ENCODE peak calls at places on chromosomes 2 and 18, in five cellular contexts. Z, P, U, Y and B are unnamed samples.

GRCh38 chr2:25176138-25176537 is 7.8 kb upstream of the POMC start:
- DNase-seq in Z (no peak), P (no peak), U (no peak), Y (no peak), B (no peak)

GRCh38 chr2:100902833-100903405 is 83.0 kb downstream of the NPAS2 start:
- DNase-seq in Y (peak; percentile 81), P (no peak), Z (no peak), U (peak; percentile 97), B (peak; percentile 94)

GRCh38 chr2:150866431-150866830 is 379.0 kb upstream of the RND3 start:
- DNase-seq in U (peak; percentile 77), Z (peak; percentile 8), Y (no peak), P (no peak), B (no peak)

GRCh38 chr2:75954761-75955160 is 244.0 kb upstream of the GCFC2 start:
- DNase-seq in P (no peak), Y (no peak), Z (no peak), U (no peak), B (no peak)

GRCh38 chr2:75632091-75632704 is 14.4 kb upstream of the MRPL19 start:
- DNase-seq in U (no peak), Z (peak; percentile 23), P (no peak), Y (no peak), B (no peak)

GRCh38 chr2:118992740-118993391 is 50.9 kb downstream of the MARCO start:
- DNase-seq in Z (no peak), P (no peak), Y (no peak), U (no peak), B (no peak)

GRCh38 chr2:182767578-182767977 is 51.5 kb downstream of the DNAJC10 start:
- DNase-seq in Z (peak; percentile 47), P (no peak), Y (peak; percentile 47), U (peak; percentile 33), B (peak; percentile 4)

GRCh38 chr2:179569834-179570233 is 291.6 kb downstream of the ZNF385B start:
- DNase-seq in U (peak; percentile 69), Y (no peak), Z (no peak), P (no peak), B (no peak)

GRCh38 chr2:15866563-15867193 is 73.7 kb upstream of the MYCN start:
- DNase-seq in Z (no peak), Y (no peak), P (no peak), U (no peak), B (no peak)

GRCh38 chr18:33660696-33661310 is 82.8 kb downstream of the ASXL3 start:
- DNase-seq in P (no peak), Z (no peak), U (peak; percentile 16), Y (no peak), B (no peak)

GRCh38 chr18:79927597-79928562 is 23.6 kb downstream of the SLC66A2 start:
- DNase-seq in Z (no peak), P (no peak), Y (no peak), U (no peak), B (no peak)

GRCh38 chr2:23324281-23324680 is 60.7 kb upstream of the KLHL29 start:
- DNase-seq in U (no peak), P (no peak), Z (no peak), Y (no peak), B (no peak)

GRCh38 chr2:133605031-133605773 is 36.9 kb upstream of the NCKAP5 start:
- DNase-seq in U (peak; percentile 72), Y (no peak), Z (no peak), P (no peak), B (no peak)

GRCh38 chr2:58866040-58866439 is 624.9 kb upstream of the FANCL start:
- DNase-seq in Z (no peak), Y (no peak), P (peak; percentile 21), U (no peak), B (no peak)

GRCh38 chr18:37641573-37641972 is 76.0 kb upstream of the CELF4 start:
- DNase-seq in U (no peak), Y (no peak), P (no peak), Z (no peak), B (no peak)

GRCh38 chr2:66929632-66930385 is 467.3 kb upstream of the ETAA1 start:
- DNase-seq in P (no peak), U (peak; percentile 81), Y (no peak), Z (no peak), B (no peak)

GRCh38 chr2:37349376-37349775 is 4.9 kb downstream of the QPCT start:
- DNase-seq in P (no peak), Z (no peak), U (no peak), Y (peak; percentile 27), B (peak; percentile 29)

GRCh38 chr18:31039426-31039825 is 3.1 kb downstream of the DSC3 start:
- DNase-seq in Z (no peak), U (no peak), P (no peak), Y (no peak), B (no peak)

GRCh38 chr2:128154225-128154624 is 63.2 kb downstream of the UGGT1 start:
- DNase-seq in P (no peak), Y (no peak), Z (no peak), U (no peak), B (no peak)

GRCh38 chr2:113248997-113249770 is 29.5 kb downstream of the PAX8 start:
- DNase-seq in P (peak; percentile 23), U (peak; percentile 75), Z (peak; percentile 85), Y (peak; percentile 72), B (peak; percentile 67)

GRCh38 chr18:79483971-79484491 is 88.3 kb downstream of the NFATC1 start:
- DNase-seq in Y (no peak), Z (no peak), P (no peak), U (no peak), B (no peak)

GRCh38 chr2:113219889-113220641 is 46.3 kb downstream of the PSD4 start:
- DNase-seq in Z (peak; percentile 29), P (no peak), Y (peak; percentile 85), U (peak; percentile 45), B (peak; percentile 64)

GRCh38 chr2:101617188-101617587 is 80.3 kb upstream of the MAP4K4 start:
- DNase-seq in Y (peak; percentile 45), U (peak; percentile 89), P (no peak), Z (no peak), B (no peak)

GRCh38 chr2:241379481-241380480 is 23.7 kb downstream of the FARP2 start:
- DNase-seq in Z (no peak), P (no peak), U (peak; percentile 51), Y (no peak), B (no peak)

GRCh38 chr2:12504443-12504842 is 212.3 kb upstream of the TRIB2 start:
- DNase-seq in Z (peak; percentile 22), P (peak; percentile 55), Y (no peak), U (peak; percentile 57), B (no peak)

GRCh38 chr2:35035883-35036282 is 1319.7 kb upstream of the CRIM1 start:
- DNase-seq in U (no peak), Z (no peak), P (no peak), Y (no peak), B (peak; percentile 61)

GRCh38 chr18:79169958-79170555 is 100.9 kb downstream of the ATP9B start:
- DNase-seq in Z (no peak), P (no peak), Y (peak; percentile 10), U (peak; percentile 35), B (no peak)

GRCh38 chr2:16114836-16115235 is 174.5 kb downstream of the MYCN start:
- DNase-seq in P (no peak), Z (no peak), U (no peak), Y (peak; percentile 27), B (no peak)

GRCh38 chr2:230668939-230669303 is 43.7 kb upstream of the CAB39 start:
- DNase-seq in U (no peak), P (peak; percentile 65), Z (no peak), Y (no peak), B (no peak)

GRCh38 chr18:74498712-74499629 is 2.8 kb downstream of the CNDP2 start:
- DNase-seq in Y (no peak), U (no peak), Z (peak; percentile 78), P (peak; percentile 56), B (no peak)

GRCh38 chr2:97950329-97951154 is 45.2 kb downstream of the TMEM131 start:
- DNase-seq in P (no peak), Y (no peak), Z (no peak), U (peak; percentile 91), B (no peak)

DNA sequence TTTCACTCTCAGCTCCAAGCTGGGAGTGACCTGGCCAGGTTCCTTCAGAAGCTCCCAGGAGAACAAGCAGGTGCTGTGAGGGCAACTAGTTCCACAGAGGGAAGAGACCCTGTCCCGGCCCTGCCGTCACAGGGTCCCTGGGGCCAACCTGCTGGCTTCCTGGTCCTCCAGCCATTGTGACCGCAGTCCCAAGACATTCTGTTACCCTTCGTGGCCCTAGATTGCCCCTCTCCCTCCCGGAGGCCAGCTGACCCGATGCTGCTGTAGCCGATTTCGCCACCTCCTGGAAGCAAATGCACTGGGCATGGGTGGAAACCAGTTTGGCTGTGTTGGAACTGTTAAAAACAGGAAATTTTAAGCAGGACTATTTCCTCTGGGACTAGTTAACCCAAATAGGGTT is 55.4 kb downstream of the EPAS1 start:
- DNase-seq in Z (no peak), P (no peak), Y (no peak), U (no peak), B (no peak)
- H3K4me3 ChIP-seq in Z (no peak overlapping the region), P (no peak overlapping the region), Y (no peak overlapping the region), U (no peak overlapping the region), B (no peak overlapping the region)

GRCh38 chr18:62963522-62963921 is 248.2 kb downstream of the PHLPP1 start:
- DNase-seq in U (peak; percentile 4), Z (no peak), Y (no peak), P (no peak), B (no peak)
- TF ChIP-seq CEBPB in U (no peak), Z (no peak), Y (no peak), P (no peak), B (no peak)

GRCh38 chr2:85753525-85754312 is at the start of gene ATOH8:
- DNase-seq in Z (peak; percentile 14), U (peak; percentile 67), Y (peak; percentile 67), P (no peak), B (peak; percentile 77)

GRCh38 chr2:85753035-85753524 is 711 bp upstream of the ATOH8 start:
- DNase-seq in Y (no peak), P (no peak), Z (no peak), U (no peak), B (no peak)

GRCh38 chr2:85755122-85756027 is 1.6 kb downstream of the ATOH8 start:
- DNase-seq in U (peak; percentile 39), Z (no peak), P (no peak), Y (no peak), B (no peak)

GRCh38 chr2:85756195-85756594 is 2.4 kb downstream of the ATOH8 start:
- DNase-seq in U (no peak), Z (no peak), P (no peak), Y (no peak), B (no peak)

GRCh38 chr2:85754313-85755095 is 713 bp downstream of the ATOH8 start:
- DNase-seq in Z (no peak), Y (peak; percentile 77), U (peak; percentile 39), P (no peak), B (peak; percentile 62)
- TF ChIP-seq USF2 in Z (no peak), Y (no peak), U (no peak), P (no peak), B (no peak)

DNA sequence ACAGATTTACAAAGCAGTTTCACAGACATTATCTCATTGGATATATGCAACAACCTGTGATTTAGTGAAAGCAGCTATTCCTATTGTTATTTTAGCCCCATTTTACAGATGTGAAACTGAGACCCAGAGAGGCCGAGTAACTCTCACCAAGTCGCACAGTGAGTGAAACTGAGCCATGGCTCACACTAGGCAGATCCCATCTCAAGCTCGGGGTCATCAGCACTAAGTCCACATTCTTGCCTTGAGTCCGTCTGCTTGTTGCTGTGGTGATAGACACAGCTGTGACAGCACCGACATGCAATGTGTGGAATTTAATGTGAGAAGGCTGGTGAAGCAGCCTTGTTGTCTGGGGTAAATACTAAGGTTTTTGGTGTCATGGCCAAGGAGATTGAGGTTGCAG is 40.3 kb upstream of the GMCL1 start:
- DNase-seq in U (peak; percentile 94), P (no peak), Z (no peak), Y (peak; percentile 82), B (peak; percentile 91)
- H3K4me3 ChIP-seq in U (no peak overlapping the region), P (peak overlapping the region; percentile 54), Z (no peak overlapping the region), Y (no peak overlapping the region), B (no peak overlapping the region)